ENCODE peak calls at places on chromosomes 4 and X, in nine cellular contexts. N is astrocyte, I is PC-3, C is upper lobe of left lung, A is mammary epithelial cell, W is Peyer's patch, V is PC-9, G is MM.1S, Z is cardiac muscle cell. J is an unnamed sample.
A peak's percentile ranks its signal among the peaks of the same experiment; 100 is the strongest.

GRCh38 chr4:25635501-25635900 is 20.1 kb upstream of the SLC34A2 start:
- DNase-seq in N (no peak), G (no peak), C (no peak), A (peak; percentile 56), I (peak; percentile 80), Z (no peak), V (peak; percentile 21), W (no peak), J (no peak)

GRCh38 chrX:44874481-44875184 is 1.6 kb downstream of the KDM6A start:
- DNase-seq in N (peak; percentile 27), A (peak; percentile 47), V (peak; percentile 1), G (peak; percentile 13), W (peak; percentile 58), Z (peak; percentile 28), C (no peak), I (peak; percentile 38), J (no peak)

GRCh38 chr4:108043536-108043935 is 53.8 kb downstream of the HADH start:
- DNase-seq in G (no peak), Z (peak; percentile 12), C (no peak), I (no peak), W (no peak), V (no peak), N (no peak), A (no peak), J (no peak)

GRCh38 chr4:181597766-181598165 is 645.4 kb upstream of the TENM3 start:
- DNase-seq in I (no peak), Z (no peak), C (no peak), A (peak; percentile 4), W (no peak), N (peak; percentile 70), V (no peak), G (no peak), J (no peak)

GRCh38 chr4:167966161-167966560 is 126.2 kb upstream of the ANXA10 start:
- DNase-seq in V (no peak), C (no peak), N (peak; percentile 57), W (no peak), G (no peak), I (peak; percentile 56), A (peak; percentile 47), Z (no peak), J (peak; percentile 37)

GRCh38 chr4:59869056-59869455 is 1331.1 kb upstream of the ADGRL3 start:
- DNase-seq in Z (no peak), A (no peak), N (no peak), G (no peak), C (no peak), V (no peak), W (no peak), I (no peak), J (no peak)

GRCh38 chr4:185987976-185988627 is 80.9 kb upstream of the TLR3 start:
- DNase-seq in I (no peak), Z (no peak), V (no peak), G (no peak), A (no peak), N (peak; percentile 12), C (no peak), W (no peak), J (no peak)

GRCh38 chrX:15737188-15737956 is 698 bp upstream of the CA5B start:
- DNase-seq in N (no peak), A (peak; percentile 19), W (no peak), G (no peak), Z (no peak), V (no peak), I (peak; percentile 41), C (no peak), J (no peak)

GRCh38 chrX:109952050-109952449 is 50.9 kb upstream of the TMEM164 start:
- DNase-seq in V (peak; percentile 62), I (peak; percentile 88), C (no peak), G (no peak), W (no peak), Z (no peak), N (peak; percentile 9), A (peak; percentile 34), J (no peak)

GRCh38 chr4:184250795-184251679 is 33.4 kb upstream of the ENPP6 start:
- DNase-seq in N (peak; percentile 6), C (no peak), A (peak; percentile 47), V (no peak), W (no peak), Z (peak; percentile 71), I (peak; percentile 64), G (peak; percentile 69), J (no peak)

GRCh38 chr4:19349416-19349815 is 902.3 kb upstream of the SLIT2 start:
- DNase-seq in A (peak; percentile 36), W (no peak), C (no peak), Z (no peak), G (no peak), V (no peak), N (no peak), I (no peak), J (no peak)

GRCh38 chrX:7062276-7062675 is 85.2 kb upstream of the STS start:
- DNase-seq in V (no peak), Z (no peak), A (no peak), G (no peak), W (no peak), C (no peak), N (peak; percentile 30), I (no peak), J (no peak)

GRCh38 chr4:109067509-109068205 is 234.8 kb downstream of the COL25A1 start:
- DNase-seq in N (peak; percentile 53), V (no peak), W (no peak), C (no peak), Z (no peak), A (no peak), I (no peak), G (no peak), J (no peak)

GRCh38 chr4:108303488-108304177 is 134.9 kb upstream of the LEF1 start:
- DNase-seq in Z (no peak), G (no peak), C (no peak), W (no peak), I (peak; percentile 47), V (peak; percentile 17), N (peak; percentile 71), A (peak; percentile 15), J (peak; percentile 25)

GRCh38 chrX:149996515-149996914 is 58.2 kb upstream of the EOLA2 start:
- DNase-seq in G (no peak), N (no peak), W (no peak), A (no peak), C (no peak), Z (no peak), I (no peak), V (no peak), J (no peak)

GRCh38 chr4:181525641-181526040 is 717.6 kb upstream of the TENM3 start:
- DNase-seq in G (no peak), A (no peak), W (no peak), Z (peak; percentile 7), C (no peak), I (no peak), N (no peak), V (no peak), J (peak; percentile 29)

GRCh38 chrX:72062890-72063289 is 68.8 kb downstream of the RTL5 start:
- DNase-seq in C (no peak), V (no peak), N (no peak), G (no peak), W (no peak), I (no peak), A (no peak), Z (no peak), J (no peak)

GRCh38 chr4:150211016-150211415 is 132.8 kb downstream of the DCLK2 start:
- DNase-seq in W (no peak), V (no peak), G (no peak), N (no peak), C (no peak), I (no peak), A (no peak), Z (no peak), J (no peak)

GRCh38 chrX:46791927-46792825 is 33.3 kb upstream of the SLC9A7 start:
- DNase-seq in I (peak; percentile 96), Z (no peak), N (peak; percentile 95), G (no peak), C (peak; percentile 42), W (no peak), A (peak; percentile 91), V (peak; percentile 38), J (peak; percentile 72)

GRCh38 chr4:95170176-95170575 is 378.6 kb downstream of the UNC5C start:
- DNase-seq in A (no peak), W (no peak), I (no peak), N (no peak), Z (no peak), C (no peak), V (no peak), G (no peak), J (no peak)

GRCh38 chr4:74390677-74391076 is 25.7 kb downstream of the EREG start:
- DNase-seq in C (no peak), N (no peak), W (no peak), A (no peak), Z (no peak), V (no peak), I (no peak), G (no peak), J (no peak)
- TF ChIP-seq CTCF in C (no peak), N (no peak), W (no peak), A (no peak), Z (no peak), V (no peak), I (no peak), G (no peak), J (no peak)

DNA sequence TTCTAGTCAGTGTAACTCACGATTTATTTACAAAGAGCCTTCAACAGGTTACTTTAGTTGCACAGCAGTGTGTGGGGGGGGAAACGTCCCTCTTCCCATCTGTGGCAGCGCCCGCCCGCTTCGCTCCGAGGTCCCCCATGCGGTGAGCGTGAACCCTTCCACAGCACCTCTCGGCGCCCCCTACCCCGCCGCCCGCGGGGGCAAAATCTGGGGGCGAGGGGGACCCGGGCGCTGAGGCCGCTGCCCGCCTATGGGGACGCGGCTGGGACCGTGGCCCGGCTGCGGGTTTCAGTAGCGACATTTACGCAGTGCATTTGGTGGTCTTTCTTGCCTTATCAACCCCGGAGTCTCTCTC is 6.4 kb downstream of the NKX6-1 start:
- DNase-seq in G (no peak), Z (no peak), N (no peak), W (no peak), V (no peak), C (no peak), I (no peak), A (no peak), J (no peak)
- H3K27me3 ChIP-seq in G (no peaks in the 10 kb centered on the region), Z (peaks cover 100% of the 10 kb centered on the region), N (peaks cover 75% of the 10 kb centered on the region), W (no peaks in the 10 kb centered on the region), V (no peaks in the 10 kb centered on the region), C (peaks cover 32% of the 10 kb centered on the region), I (no peaks in the 10 kb centered on the region), A (peaks cover 59% of the 10 kb centered on the region), J (peaks cover 79% of the 10 kb centered on the region)

GRCh38 chr4:7721984-7722551 is 217.6 kb downstream of the AFAP1 start:
- DNase-seq in A (no peak), N (no peak), Z (no peak), G (no peak), W (no peak), V (no peak), I (peak; percentile 48), C (no peak), J (no peak)
- TF ChIP-seq CTCF in A (no peak), N (peak; percentile 4), Z (peak; percentile 48), G (peak; percentile 37), W (no peak), V (no peak), I (peak; percentile 66), C (no peak), J (no peak)

DNA sequence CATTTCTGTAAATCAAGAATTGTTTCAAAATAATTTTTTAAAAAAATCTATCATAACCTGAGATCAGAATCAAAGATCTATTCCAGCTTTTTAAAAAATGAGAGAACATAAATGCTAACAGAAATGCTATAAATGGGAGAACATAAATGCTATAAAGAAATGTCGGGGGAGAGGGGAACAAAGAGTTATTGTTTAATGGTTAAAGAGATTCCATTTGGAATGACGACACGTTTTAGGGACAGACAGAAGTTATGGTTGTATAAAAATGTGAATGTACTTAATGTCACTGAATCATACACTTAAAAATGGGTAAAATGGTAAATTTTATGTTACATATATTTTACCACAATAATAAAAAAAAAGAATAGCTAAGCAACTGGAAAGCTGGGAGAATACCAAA is 127.1 kb downstream of the ATRX start:
- DNase-seq in W (no peak), I (no peak), V (no peak), N (no peak), A (no peak), Z (no peak), C (no peak), G (no peak), J (no peak)
- H3K27me3 ChIP-seq in W (no peaks in the 10 kb centered on the region), I (no peaks in the 10 kb centered on the region), V (no peaks in the 10 kb centered on the region), N (no peaks in the 10 kb centered on the region), A (no peaks in the 10 kb centered on the region), Z (no peaks in the 10 kb centered on the region), C (no peaks in the 10 kb centered on the region), G (no peaks in the 10 kb centered on the region), J (no peaks in the 10 kb centered on the region)

J was measured in kidney epithelial cell.